ENCODE peak calls at places on chromosome 13, in seven cellular contexts. Q is left ventricle myocardium inferior, H is BE2C, F is GM23338, I is tibial nerve, W is IMR-90, M is psoas muscle. N is an unnamed sample.

GRCh38 chr13:40087021-40088002 is 431.9 kb downstream of the COG6 start:
- DNase-seq in I (no peak), F (peak; percentile 46), W (no peak), M (no peak), Q (no peak), H (no peak), N (no peak)

GRCh38 chr13:65310663-65311328 is 1919.3 kb downstream of the PCDH9 start:
- DNase-seq in I (no peak), M (no peak), Q (no peak), W (no peak), H (no peak), F (no peak), N (no peak)

GRCh38 chr13:55230570-55230908 is 1910.2 kb upstream of the PRR20A start:
- DNase-seq in Q (no peak), M (no peak), F (peak; percentile 61), W (no peak), H (no peak), I (no peak), N (no peak)

GRCh38 chr13:91025442-91025841 is 322.0 kb upstream of the MIR17HG start:
- DNase-seq in F (no peak), M (no peak), Q (no peak), I (no peak), W (no peak), H (no peak), N (no peak)

GRCh38 chr13:88483202-88483601 is 812.0 kb downstream of the SLITRK5 start:
- DNase-seq in F (no peak), M (no peak), Q (no peak), H (no peak), I (no peak), W (no peak), N (no peak)

GRCh38 chr13:20206065-20206725 is 13.5 kb upstream of the GJB2 start:
- DNase-seq in I (no peak), M (no peak), F (peak; percentile 11), W (no peak), H (no peak), Q (no peak), N (peak; percentile 73)

GRCh38 chr13:36193151-36193855 is 21.1 kb downstream of the SOHLH2 start:
- DNase-seq in I (no peak), M (no peak), Q (no peak), H (no peak), F (no peak), W (no peak), N (no peak)

GRCh38 chr13:102138635-102139225 is 263.1 kb downstream of the FGF14 start:
- DNase-seq in F (no peak), M (no peak), W (peak; percentile 10), H (no peak), Q (no peak), I (no peak), N (no peak)

GRCh38 chr13:73166204-73166603 is 107.4 kb downstream of the KLF5 start:
- DNase-seq in F (no peak), I (no peak), H (no peak), Q (no peak), M (no peak), W (no peak), N (no peak)

GRCh38 chr13:79385694-79386093 is 20.4 kb downstream of the RBM26 start:
- DNase-seq in I (no peak), H (no peak), Q (no peak), W (no peak), M (no peak), F (no peak), N (peak; percentile 68)

GRCh38 chr13:71867101-71867814 is at the start of gene DACH1:
- DNase-seq in I (peak; percentile 17), Q (peak; percentile 45), F (peak; percentile 68), W (peak; percentile 20), H (peak; percentile 79), M (peak; percentile 13), N (peak; percentile 77)

GRCh38 chr13:30406779-30407416 is 15.4 kb upstream of the UBE2L5 start:
- DNase-seq in H (no peak), M (no peak), W (no peak), F (no peak), Q (no peak), I (no peak), N (peak; percentile 37)

GRCh38 chr13:73607489-73608156 is 526.6 kb downstream of the KLF12 start:
- DNase-seq in Q (no peak), I (no peak), M (no peak), W (peak; percentile 46), H (no peak), F (no peak), N (no peak)

GRCh38 chr13:105446197-105446596 is 1089.3 kb downstream of the EFNB2 start:
- DNase-seq in H (no peak), W (peak; percentile 54), I (no peak), M (no peak), Q (no peak), F (no peak), N (no peak)

GRCh38 chr13:73331556-73331955 is 272.8 kb downstream of the KLF5 start:
- DNase-seq in W (no peak), Q (no peak), I (no peak), F (no peak), H (no peak), M (no peak), N (no peak)

GRCh38 chr13:45506811-45507210 is 42.1 kb downstream of the COG3 start:
- DNase-seq in W (no peak), Q (no peak), H (no peak), I (no peak), F (no peak), M (no peak), N (no peak)

GRCh38 chr13:42055500-42056085 is 7.1 kb downstream of the DGKH start:
- DNase-seq in Q (no peak), W (no peak), H (no peak), I (no peak), F (no peak), M (no peak), N (no peak)

GRCh38 chr13:30400376-30400775 is 21.9 kb upstream of the UBE2L5 start:
- DNase-seq in M (no peak), W (no peak), H (no peak), F (no peak), Q (no peak), I (no peak), N (no peak)

GRCh38 chr13:95485518-95486144 is 66.9 kb upstream of the CLDN10 start:
- DNase-seq in I (no peak), H (peak; percentile 65), W (no peak), F (no peak), Q (no peak), M (no peak), N (no peak)

GRCh38 chr13:26186141-26186870 is 35.8 kb downstream of the RNF6 start:
- DNase-seq in F (peak; percentile 97), Q (peak; percentile 88), M (peak; percentile 89), I (peak; percentile 71), W (peak; percentile 89), H (peak; percentile 88), N (peak; percentile 93)

GRCh38 chr13:26186995-26187394 is 35.1 kb downstream of the RNF6 start:
- DNase-seq in H (no peak), F (peak; percentile 31), M (no peak), I (no peak), Q (no peak), W (no peak), N (no peak)

GRCh38 chr13:26183416-26183815 is 38.7 kb downstream of the RNF6 start:
- DNase-seq in F (no peak), W (no peak), H (no peak), M (no peak), Q (no peak), I (no peak), N (no peak)

GRCh38 chr13:26185720-26186119 is 36.4 kb downstream of the RNF6 start:
- DNase-seq in F (no peak), I (peak; percentile 26), M (no peak), Q (no peak), H (no peak), W (peak; percentile 3), N (no peak)

DNA sequence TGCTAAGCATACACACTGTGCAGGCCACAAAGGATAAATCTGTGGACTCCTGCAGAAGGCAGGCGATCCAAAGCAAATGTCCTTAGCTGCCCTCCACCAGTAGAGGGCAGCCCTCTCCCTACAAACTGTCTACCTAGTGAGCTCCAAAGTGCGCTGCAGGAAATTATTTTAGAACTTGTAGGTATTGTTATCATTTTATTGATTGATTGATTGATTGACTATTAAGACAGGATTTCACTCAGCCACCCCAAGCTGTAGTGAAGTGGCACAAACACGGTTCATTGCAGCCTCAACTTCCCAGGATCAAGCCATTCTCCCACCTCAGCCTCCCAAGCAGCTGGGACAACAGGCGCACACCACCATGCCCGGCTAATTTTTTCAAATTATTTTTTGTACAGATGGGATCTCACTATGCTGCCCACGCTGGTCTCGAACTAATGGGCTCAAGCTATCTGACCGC is 37.3 kb downstream of the RNF6 start:
- DNase-seq in I (peak; percentile 48), Q (peak; percentile 38), F (peak; percentile 65), W (peak; percentile 74), H (peak; percentile 74), M (peak; percentile 52), N (no peak)
- TF ChIP-seq CTCF in I (peak; percentile 74), Q (peak; percentile 91), F (peak; percentile 88), W (peak; percentile 91), H (peak; percentile 97), M (peak; percentile 92), N (peak; percentile 96)

DNA sequence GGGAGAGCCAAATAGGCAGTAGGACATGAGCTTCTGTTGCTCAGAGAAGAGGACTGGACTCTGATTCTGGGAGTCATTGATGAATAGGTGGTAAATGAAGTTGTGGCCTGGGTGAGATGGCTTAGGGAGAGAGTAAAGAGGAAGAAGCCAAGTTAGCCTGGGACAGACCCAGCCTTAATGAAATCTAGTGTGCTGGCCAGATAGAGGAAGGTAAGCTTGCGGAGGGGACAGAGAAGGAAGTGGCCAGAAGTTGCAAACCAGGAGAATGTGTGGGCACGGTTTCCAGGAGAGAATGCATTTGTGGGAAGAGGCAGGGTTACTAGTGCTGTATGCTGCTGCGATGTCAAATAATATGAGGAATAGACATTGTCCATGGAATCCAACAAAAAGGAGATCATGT is 83.3 kb upstream of the OLFM4 start:
- DNase-seq in H (no peak), F (no peak), W (no peak), Q (no peak), I (no peak), M (no peak), N (no peak)
- H3K27me3 ChIP-seq in H (no peaks in the 10 kb centered on the region), F (no peaks in the 10 kb centered on the region), W (no peaks in the 10 kb centered on the region), Q (peaks cover 37% of the 10 kb centered on the region), I (no peaks in the 10 kb centered on the region), M (no peaks in the 10 kb centered on the region), N (no peaks in the 10 kb centered on the region)

GRCh38 chr13:28138012-28138755 is at the start of gene PAN3:
- DNase-seq in Q (peak; percentile 94), M (peak; percentile 93), H (peak; percentile 94), F (peak; percentile 91), I (peak; percentile 79), W (peak; percentile 89), N (peak; percentile 97)
- TF ChIP-seq CTCF in Q (peak; percentile 28), M (peak; percentile 12), H (no peak), F (peak; percentile 13), I (no peak), W (peak; percentile 21), N (no peak)

DNA sequence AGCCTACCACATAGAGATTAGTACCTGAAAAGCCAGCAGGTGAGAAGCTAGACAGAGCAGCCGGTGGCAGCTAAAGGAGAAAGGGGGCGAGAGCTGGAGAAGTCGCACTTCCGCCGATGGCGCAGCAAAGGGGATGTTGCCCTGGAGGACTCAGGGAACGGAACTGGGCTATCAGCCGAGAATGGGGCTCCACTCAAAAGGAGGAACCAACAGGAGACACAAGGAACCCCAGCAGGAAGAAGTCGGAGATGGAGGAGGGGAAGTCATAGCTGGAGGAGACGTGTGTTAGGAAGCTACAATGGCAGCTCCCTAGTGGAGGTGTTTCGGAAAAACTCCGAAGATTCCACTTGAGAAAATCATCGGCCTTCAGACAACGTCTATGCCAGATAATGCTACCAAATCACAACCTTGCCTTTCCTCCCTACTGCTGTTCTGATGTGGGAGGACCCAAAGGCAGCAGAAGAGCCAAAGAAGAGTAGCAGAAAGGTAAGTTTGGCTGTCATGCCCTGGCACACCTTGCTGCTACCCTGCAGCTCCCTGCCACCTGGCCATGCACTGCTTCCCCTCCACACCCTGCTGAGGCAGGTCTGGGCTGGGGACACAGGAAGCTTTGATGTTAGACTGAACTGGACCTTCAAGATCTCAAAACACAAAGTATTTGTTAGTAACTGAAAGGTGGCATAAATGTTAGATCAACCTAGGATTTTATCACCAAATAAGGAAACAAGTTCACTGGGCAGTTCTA is 127.9 kb downstream of the DLEU7 start:
- DNase-seq in M (peak; percentile 27), W (no peak), H (no peak), I (peak; percentile 41), F (no peak), Q (peak; percentile 43), N (no peak)
- H3K27me3 ChIP-seq in M (no peaks in the 10 kb centered on the region), W (peaks cover 10% of the 10 kb centered on the region), H (no peaks in the 10 kb centered on the region), I (no peaks in the 10 kb centered on the region), F (no peaks in the 10 kb centered on the region), Q (no peaks in the 10 kb centered on the region), N (no peaks in the 10 kb centered on the region)

N was measured in osteoblast.